ENCODE peak calls at places on chromosomes 2 and 18, in six cellular contexts. R is GDM1, I is RCC 7860, B is Right ventricle myocardium inferior, A is upper lobe of right lung, P is RPMI7951. J is an unnamed sample.

GRCh38 chr2:72619622-72620021 is 206.2 kb downstream of the EXOC6B start:
- DNase-seq in R (no peak), I (no peak), B (no peak), A (no peak), P (no peak), J (peak)

GRCh38 chr18:7657050-7657449 is 89.9 kb downstream of the PTPRM start:
- DNase-seq in R (no peak), I (no peak), B (no peak), A (no peak), P (no peak), J (no peak)

GRCh38 chr2:209688388-209688787 is 83.2 kb upstream of the UNC80 start:
- DNase-seq in R (no peak), I (no peak), B (no peak), A (no peak), P (no peak), J (peak)

GRCh38 chr2:25989154-25989553 is 6.9 kb upstream of the KIF3C start:
- DNase-seq in R (no peak), I (no peak), B (no peak), A (no peak), P (peak), J (no peak)

GRCh38 chr2:151771599-151772358 is 37.5 kb upstream of the NEB start:
- DNase-seq in R (no peak), I (no peak), B (no peak), A (no peak), P (no peak), J (no peak)

GRCh38 chr18:45637546-45638327 is 22.5 kb downstream of the SLC14A2 start:
- DNase-seq in R (no peak), I (no peak), B (no peak), A (no peak), P (peak), J (no peak)

GRCh38 chr2:197707316-197708213 is 2.4 kb downstream of the MARS2 start:
- DNase-seq in R (no peak), I (peak), B (no peak), A (no peak), P (peak), J (peak)

GRCh38 chr2:231611273-231612198 is 18.9 kb downstream of the TEX44 start:
- DNase-seq in R (peak), I (peak), B (no peak), A (no peak), P (peak), J (peak)

GRCh38 chr2:8849322-8849721 is 11.9 kb upstream of the KIDINS220 start:
- DNase-seq in R (no peak), I (no peak), B (no peak), A (no peak), P (peak), J (peak)

GRCh38 chr18:38539373-38539772 is 973.8 kb upstream of the CELF4 start:
- DNase-seq in R (peak), I (no peak), B (no peak), A (no peak), P (no peak), J (no peak)

GRCh38 chr2:23601301-23601965 is 216.5 kb downstream of the KLHL29 start:
- DNase-seq in R (no peak), I (peak), B (no peak), A (no peak), P (peak), J (no peak)

GRCh38 chr2:120712180-120712678 is 23.4 kb upstream of the GLI2 start:
- DNase-seq in R (no peak), I (no peak), B (no peak), A (no peak), P (peak), J (no peak)

GRCh38 chr2:86193901-86194567 is 1.2 kb downstream of the IMMT start:
- DNase-seq in R (no peak), I (no peak), B (no peak), A (no peak), P (peak), J (no peak)

GRCh38 chr2:28668106-28668814 is 83.4 kb upstream of the PPP1CB start:
- DNase-seq in R (no peak), I (no peak), B (no peak), A (no peak), P (no peak), J (peak)

GRCh38 chr2:241003047-241003360 is 4.6 kb downstream of the SNED1 start:
- DNase-seq in R (no peak), I (no peak), B (peak), A (no peak), P (no peak), J (no peak)

GRCh38 chr2:86302320-86302719 is 35.1 kb downstream of the REEP1 start:
- DNase-seq in R (no peak), I (no peak), B (no peak), A (no peak), P (peak), J (no peak)

GRCh38 chr2:73114273-73114867 is 1.6 kb upstream of the RAB11FIP5 start:
- DNase-seq in R (no peak), I (no peak), B (no peak), A (no peak), P (peak), J (peak)

GRCh38 chr2:134139615-134140014 is 114.3 kb upstream of the MGAT5 start:
- DNase-seq in R (no peak), I (no peak), B (no peak), A (no peak), P (no peak), J (no peak)

GRCh38 chr2:121081701-121082100 is 203.3 kb downstream of the TFCP2L1 start:
- DNase-seq in R (no peak), I (no peak), B (no peak), A (no peak), P (peak), J (no peak)

GRCh38 chr2:43210125-43210466 is 16.3 kb downstream of the ZFP36L2 start:
- DNase-seq in R (no peak), I (no peak), B (peak), A (no peak), P (no peak), J (no peak)

GRCh38 chr2:58156780-58157179 is 84.3 kb downstream of the FANCL start:
- DNase-seq in R (no peak), I (no peak), B (no peak), A (no peak), P (peak), J (no peak)

GRCh38 chr2:240991378-240992263 is 6.8 kb upstream of the SNED1 start:
- DNase-seq in R (no peak), I (peak), B (peak), A (peak), P (peak), J (peak)

GRCh38 chr2:43692428-43692994 is 16.3 kb upstream of the C1GALT1C1L start:
- DNase-seq in R (no peak), I (no peak), B (no peak), A (no peak), P (no peak), J (peak)

GRCh38 chr18:4284528-4284927 is 170.6 kb downstream of the DLGAP1 start:
- DNase-seq in R (no peak), I (no peak), B (no peak), A (no peak), P (no peak), J (no peak)

GRCh38 chr18:78704960-78705600 is 274.5 kb upstream of the SALL3 start:
- DNase-seq in R (no peak), I (no peak), B (no peak), A (no peak), P (no peak), J (no peak)

GRCh38 chr2:85119900-85120299 is 13.3 kb upstream of the TCF7L1 start:
- DNase-seq in R (no peak), I (no peak), B (no peak), A (no peak), P (no peak), J (no peak)

GRCh38 chr18:23816740-23817139 is 127.5 kb downstream of the LAMA3 start:
- DNase-seq in R (no peak), I (no peak), B (no peak), A (no peak), P (no peak), J (no peak)

GRCh38 chr18:71371951-71372605 is 1083.2 kb downstream of the SOCS6 start:
- DNase-seq in R (no peak), I (no peak), B (no peak), A (no peak), P (no peak), J (no peak)

GRCh38 chr2:203395858-203396257 is 67.7 kb downstream of the ABI2 start:
- DNase-seq in R (no peak), I (no peak), B (no peak), A (no peak), P (no peak), J (no peak)

GRCh38 chr2:133400411-133400810 is 167.9 kb downstream of the NCKAP5 start:
- DNase-seq in R (no peak), I (no peak), B (no peak), A (no peak), P (no peak), J (no peak)

GRCh38 chr2:238294393-238295143 is 6.2 kb upstream of the PER2 start:
- DNase-seq in R (no peak), I (no peak), B (no peak), A (no peak), P (no peak), J (no peak)

GRCh38 chr18:74623047-74623816 is 25.6 kb downstream of the ZNF407 start:
- DNase-seq in R (no peak), I (no peak), B (no peak), A (no peak), P (no peak), J (no peak)

GRCh38 chr2:196279496-196279895 is 108.1 kb upstream of the STK17B start:
- DNase-seq in R (no peak), I (peak), B (no peak), A (no peak), P (no peak), J (no peak)

GRCh38 chr2:17517481-17518211 is 594 bp downstream of the RAD51AP2 start:
- DNase-seq in R (no peak), I (no peak), B (no peak), A (no peak), P (no peak), J (no peak)

GRCh38 chr2:24658531-24659202 is 134.5 kb downstream of the PTRHD1 start:
- DNase-seq in R (no peak), I (no peak), B (no peak), A (no peak), P (no peak), J (peak)

GRCh38 chr2:10750610-10751009 is 29.2 kb downstream of the ATP6V1C2 start:
- DNase-seq in R (no peak), I (no peak), B (no peak), A (no peak), P (no peak), J (peak)

GRCh38 chr2:174840436-174840835 is 76.2 kb upstream of the CHRNA1 start:
- DNase-seq in R (no peak), I (no peak), B (no peak), A (no peak), P (peak), J (no peak)

GRCh38 chr2:60461421-60462108 is 91.9 kb downstream of the BCL11A start:
- DNase-seq in R (no peak), I (no peak), B (no peak), A (no peak), P (no peak), J (no peak)

GRCh38 chr2:60045461-60045860 is 508.0 kb downstream of the BCL11A start:
- DNase-seq in R (no peak), I (no peak), B (no peak), A (no peak), P (no peak), J (no peak)